ENCODE peak calls at places on chromosomes 2 and 18, in seven cellular contexts. Z is cardiac fibroblast, M is GM23338, V is Caco-2, H is type B pancreatic cell, A is endodermal cell, D is astrocyte of the spinal cord. U is an unnamed sample.
A peak's percentile ranks its signal among the peaks of the same experiment; 100 is the strongest.

GRCh38 chr2:52995439-52995838 is 772.2 kb upstream of the CHAC2 start:
- DNase-seq in V (no peak), D (peak; percentile 40), M (no peak), H (no peak), A (no peak), Z (peak; percentile 1), U (no peak)

GRCh38 chr2:201413552-201413951 is 37.7 kb downstream of the TRAK2 start:
- DNase-seq in D (no peak), Z (no peak), M (peak; percentile 2), V (no peak), A (no peak), H (no peak), U (no peak)

GRCh38 chr2:171404258-171404657 is 29.5 kb downstream of the METTL8 start:
- DNase-seq in M (no peak), H (no peak), D (peak; percentile 42), A (no peak), V (no peak), Z (peak; percentile 42), U (no peak)

GRCh38 chr2:70889716-70890037 is 46.0 kb upstream of the ATP6V1B1 start:
- DNase-seq in V (no peak), A (no peak), M (no peak), H (peak; percentile 18), D (no peak), Z (no peak), U (no peak)

GRCh38 chr2:127573298-127573697 is 37.8 kb downstream of the MYO7B start:
- DNase-seq in M (no peak), A (no peak), H (peak; percentile 25), V (no peak), D (no peak), Z (no peak), U (no peak)

GRCh38 chr2:109213646-109214417 is 84.8 kb downstream of the SH3RF3 start:
- DNase-seq in M (no peak), H (no peak), V (no peak), Z (peak; percentile 87), D (peak; percentile 81), A (no peak), U (peak; percentile 56)

GRCh38 chr18:11885278-11885991 is 22.7 kb downstream of the MPPE1 start:
- DNase-seq in A (no peak), H (no peak), M (no peak), D (no peak), Z (no peak), V (peak; percentile 64), U (no peak)

GRCh38 chr2:105100064-105100840 is 62.4 kb downstream of the MRPS9 start:
- DNase-seq in Z (no peak), V (no peak), M (no peak), D (no peak), A (no peak), H (no peak), U (no peak)

GRCh38 chr2:138689705-138690104 is 90.5 kb downstream of the NXPH2 start:
- DNase-seq in Z (no peak), V (no peak), D (no peak), H (no peak), A (no peak), M (no peak), U (no peak)

GRCh38 chr2:240998706-240999000 is 235 bp downstream of the SNED1 start:
- DNase-seq in A (no peak), V (no peak), H (peak; percentile 65), M (no peak), Z (no peak), D (no peak), U (no peak)

GRCh38 chr2:27587025-27587424 is 4.2 kb downstream of the ZNF512 start:
- DNase-seq in H (no peak), D (no peak), M (no peak), V (no peak), A (no peak), Z (no peak), U (no peak)

GRCh38 chr2:201158111-201158929 is 24.6 kb upstream of the CASP10 start:
- DNase-seq in D (peak; percentile 80), M (peak; percentile 87), V (peak; percentile 86), H (no peak), A (peak; percentile 89), Z (peak; percentile 93), U (peak; percentile 59)

GRCh38 chr2:241721852-241722251 is 12.6 kb upstream of the D2HGDH start:
- DNase-seq in Z (no peak), A (no peak), H (no peak), D (no peak), M (no peak), V (no peak), U (no peak)

GRCh38 chr2:80117401-80117800 is 187.2 kb downstream of the LRRTM1 start:
- DNase-seq in D (no peak), A (no peak), V (no peak), Z (no peak), H (no peak), M (no peak), U (no peak)

GRCh38 chr2:83665894-83666293 is 793.2 kb downstream of the SUCLG1 start:
- DNase-seq in V (no peak), D (peak; percentile 31), H (no peak), A (no peak), M (no peak), Z (peak; percentile 77), U (no peak)

GRCh38 chr18:2970762-2971659 is 41.9 kb downstream of the LPIN2 start:
- DNase-seq in H (no peak), Z (no peak), A (no peak), D (no peak), V (no peak), M (no peak), U (peak; percentile 62)

GRCh38 chr2:47065771-47066380 is 89.2 kb downstream of the STPG4 start:
- DNase-seq in H (no peak), Z (peak; percentile 87), A (no peak), V (no peak), M (peak; percentile 34), D (peak; percentile 55), U (no peak)

DNA sequence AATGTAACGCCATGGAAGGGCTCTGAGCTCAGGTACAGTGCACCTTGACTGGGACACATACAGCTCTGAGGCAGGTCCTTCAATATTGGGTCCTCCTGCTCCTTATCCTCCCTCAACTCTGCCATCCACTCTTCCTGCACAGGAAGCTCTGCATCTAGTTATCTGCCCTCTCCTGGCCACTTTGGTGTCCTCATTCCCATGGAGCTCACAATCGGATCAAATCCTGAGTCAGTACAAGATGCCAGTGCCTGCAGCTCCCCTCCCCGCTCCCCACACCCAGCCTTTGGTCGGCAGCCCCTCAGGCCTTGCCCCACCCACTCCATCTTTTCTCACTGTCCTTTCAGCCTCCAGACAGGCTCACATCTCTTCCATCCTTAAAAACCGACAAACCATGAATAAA is 58.0 kb downstream of the LRRFIP1 start:
- DNase-seq in Z (no peak), V (no peak), A (peak; percentile 69), D (no peak), M (peak; percentile 78), H (no peak), U (no peak)
- TF ChIP-seq CTCF in Z (peak; percentile 28), V (peak; percentile 46), A (peak; percentile 63), D (peak; percentile 50), M (peak; percentile 44), H (peak; percentile 52), U (no peak)

GRCh38 chr18:7805880-7806279 is 238.8 kb downstream of the PTPRM start:
- DNase-seq in A (no peak), Z (no peak), M (no peak), D (no peak), H (no peak), V (no peak), U (no peak)

GRCh38 chr18:7808992-7809391 is 241.9 kb downstream of the PTPRM start:
- DNase-seq in V (no peak), M (peak; percentile 18), H (no peak), D (no peak), Z (no peak), A (peak; percentile 61), U (no peak)

GRCh38 chr18:7808054-7808453 is 240.9 kb downstream of the PTPRM start:
- DNase-seq in M (no peak), A (no peak), V (no peak), Z (no peak), H (no peak), D (no peak), U (no peak)

GRCh38 chr18:7805096-7805495 is 238.0 kb downstream of the PTPRM start:
- DNase-seq in D (no peak), H (no peak), A (no peak), M (no peak), Z (no peak), V (no peak), U (no peak)

GRCh38 chr18:7803956-7804469 is 236.9 kb downstream of the PTPRM start:
- DNase-seq in D (no peak), Z (no peak), A (no peak), M (no peak), V (peak; percentile 45), H (no peak), U (no peak)
- TF ChIP-seq CTCF in D (no peak), Z (no peak), A (no peak), M (no peak), V (no peak), H (no peak), U (no peak)

GRCh38 chr2:37897511-37897910 is 27.6 kb upstream of the RMDN2 start:
- DNase-seq in V (no peak), D (no peak), Z (no peak), H (no peak), M (no peak), A (no peak), U (no peak)

GRCh38 chr2:37898448-37898847 is 26.6 kb upstream of the RMDN2 start:
- DNase-seq in D (no peak), V (no peak), Z (no peak), A (no peak), H (no peak), M (no peak), U (no peak)

GRCh38 chr2:37895135-37895534 is 30.0 kb upstream of the RMDN2 start:
- DNase-seq in D (no peak), H (no peak), Z (no peak), V (no peak), A (no peak), M (no peak), U (no peak)

GRCh38 chr2:37894601-37895000 is 30.5 kb upstream of the RMDN2 start:
- DNase-seq in M (no peak), Z (peak; percentile 36), V (no peak), H (no peak), A (no peak), D (peak; percentile 31), U (no peak)

GRCh38 chr2:37896319-37896718 is 28.8 kb upstream of the RMDN2 start:
- DNase-seq in A (peak; percentile 66), Z (no peak), D (no peak), H (no peak), M (peak; percentile 61), V (no peak), U (no peak)
- TF ChIP-seq CTCF in A (peak; percentile 63), Z (no peak), D (no peak), H (no peak), M (peak; percentile 43), V (no peak), U (no peak)

DNA sequence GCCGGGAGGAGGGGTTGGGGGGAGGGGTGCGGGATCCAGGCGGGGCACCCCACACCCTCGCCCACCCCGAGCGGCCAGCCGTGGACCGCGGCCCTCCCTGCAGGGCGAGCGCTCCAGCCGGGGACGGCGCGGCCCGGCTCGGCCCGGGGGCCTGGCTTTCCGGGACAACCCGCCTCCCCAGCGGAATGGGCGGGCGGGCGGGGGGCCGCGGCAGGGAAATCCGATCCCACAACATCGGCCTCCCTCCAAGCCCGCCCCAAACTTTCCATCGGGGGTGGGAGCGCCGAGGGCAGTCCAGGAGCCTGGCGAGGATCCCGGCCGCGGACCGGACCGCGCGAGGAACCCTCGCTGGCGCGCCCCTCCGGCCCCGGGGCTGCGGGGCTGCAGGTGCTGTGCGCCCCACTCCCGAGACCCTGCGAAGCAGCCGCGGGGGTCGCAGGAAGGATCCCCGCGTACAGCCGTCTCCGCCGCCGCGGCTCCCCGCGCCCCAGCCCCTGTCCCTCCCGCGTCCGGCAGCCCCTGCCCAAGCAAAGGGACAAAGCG is 528 bp downstream of the SEMA4C start:
- DNase-seq in D (peak; percentile 80), M (peak; percentile 67), V (peak; percentile 71), H (no peak), Z (peak; percentile 91), A (peak; percentile 83), U (no peak)
- TF ChIP-seq CTCF in D (no peak), M (no peak), V (no peak), H (peak; percentile 34), Z (no peak), A (peak; percentile 8), U (no peak)

U was measured in GM06990.